ENCODE peak calls at places on chromosomes 2 and 18, in six cellular contexts. B is stimulated activated CD4-positive, alpha-beta T cell treated with anti-CD3 and anti-CD28 coated beads, Interleukin-2, amount 100 ng/mL, for 4 hours; Z is RPMI7951; H is stimulated activated CD8-positive, alpha-beta memory T cell treated with anti-CD3 and anti-CD28 coated beads, Interleukin-15, amount 100 ng/mL, for 24 hours; A is mammary epithelial cell; E is activated naive CD4-positive, alpha-beta T cell treated with anti-CD3 and anti-CD28 coated beads for 36 hours. Y is an unnamed sample.

GRCh38 chr18:4017479-4017878 is 437.6 kb downstream of the DLGAP1 start:
- DNase-seq in B (no peak), H (no peak), Z (peak), A (no peak), E (peak), Y (no peak)

GRCh38 chr2:216029416-216030129 is 16.2 kb upstream of the MREG start:
- DNase-seq in E (no peak), B (no peak), Z (peak), H (no peak), A (no peak), Y (no peak)

GRCh38 chr2:7803515-7803914 is 878.3 kb upstream of the ID2 start:
- DNase-seq in B (no peak), A (no peak), E (no peak), H (no peak), Z (no peak), Y (no peak)

GRCh38 chr2:232689152-232689910 is 7.8 kb upstream of the GIGYF2 start:
- DNase-seq in A (no peak), Z (peak), B (no peak), H (no peak), E (no peak), Y (no peak)

GRCh38 chr2:9359463-9359862 is 63.9 kb downstream of the ITGB1BP1 start:
- DNase-seq in H (no peak), E (no peak), B (no peak), Z (no peak), A (no peak), Y (no peak)

GRCh38 chr18:9366126-9366714 is 31.6 kb downstream of the TWSG1 start:
- DNase-seq in Z (no peak), H (no peak), A (peak), E (no peak), B (no peak), Y (no peak)

GRCh38 chr2:231718799-231719198 is 10.5 kb downstream of the PTMA start:
- DNase-seq in H (no peak), E (no peak), A (no peak), Z (no peak), B (no peak), Y (no peak)

GRCh38 chr2:165361511-165361910 is 108.0 kb upstream of the CSRNP3 start:
- DNase-seq in B (no peak), H (no peak), E (no peak), A (no peak), Z (no peak), Y (no peak)

GRCh38 chr2:226656367-226656766 is 143.3 kb downstream of the IRS1 start:
- DNase-seq in H (no peak), B (no peak), Z (no peak), E (no peak), A (no peak), Y (no peak)

GRCh38 chr18:80200171-80200931 is 47.0 kb downstream of the PARD6G start:
- DNase-seq in B (no peak), A (no peak), H (no peak), Z (peak), E (no peak), Y (no peak)

GRCh38 chr2:136135924-136136906 is 18.3 kb upstream of the CXCR4 start:
- DNase-seq in B (no peak), H (no peak), Z (no peak), E (peak), A (no peak), Y (peak)

GRCh38 chr18:6109743-6110142 is 214.4 kb upstream of the TMEM200C start:
- DNase-seq in E (no peak), A (no peak), B (no peak), H (no peak), Z (no peak), Y (no peak)

GRCh38 chr2:83650897-83651296 is 808.2 kb downstream of the SUCLG1 start:
- DNase-seq in A (no peak), E (no peak), H (no peak), B (no peak), Z (no peak), Y (no peak)

GRCh38 chr18:40868110-40868858 is 1086.8 kb upstream of the PIK3C3 start:
- DNase-seq in A (peak), E (no peak), H (no peak), Z (peak), B (no peak), Y (no peak)

GRCh38 chr2:233974530-233975071 is 57.4 kb downstream of the TRPM8 start:
- DNase-seq in A (peak), H (no peak), B (no peak), E (peak), Z (peak), Y (peak)